ENCODE peak calls at places on chromosomes 2 and 18, in seven cellular contexts. Z is K562, A is IMR-90, L is epithelial cell of esophagus, N is bronchial epithelial cell, C is spleen, B is cardiac muscle cell. O is an unnamed sample.

GRCh38 chr18:41457730-41458129 is 497.3 kb upstream of the PIK3C3 start:
- DNase-seq in Z (no peak), C (no peak), N (no peak), B (no peak), L (no peak), A (no peak), O (no peak)

GRCh38 chr2:139033300-139033699 is 253.1 kb upstream of the NXPH2 start:
- DNase-seq in B (peak; percentile 48), C (no peak), L (peak; percentile 39), N (peak; percentile 55), Z (no peak), A (no peak), O (peak; percentile 18)

GRCh38 chr2:239570971-239571520 is 170.2 kb upstream of the HDAC4 start:
- DNase-seq in C (peak; percentile 63), Z (no peak), N (no peak), B (no peak), L (no peak), A (no peak), O (no peak)

GRCh38 chr2:109395487-109396337 is 218.1 kb downstream of the SEPTIN10 start:
- DNase-seq in N (no peak), A (no peak), L (no peak), B (no peak), C (no peak), Z (no peak), O (no peak)

GRCh38 chr2:150480971-150481830 is 6.3 kb downstream of the RND3 start:
- DNase-seq in A (peak; percentile 39), N (no peak), Z (no peak), L (peak; percentile 61), B (no peak), C (no peak), O (peak; percentile 32)

GRCh38 chr2:65232636-65233035 is 5.0 kb downstream of the ACTR2 start:
- DNase-seq in L (peak; percentile 45), Z (no peak), B (peak; percentile 53), A (peak; percentile 77), C (no peak), N (peak; percentile 46), O (peak; percentile 38)

GRCh38 chr2:26479971-26480750 is 2.2 kb upstream of the OTOF start:
- DNase-seq in C (no peak), A (no peak), N (no peak), L (no peak), B (no peak), Z (no peak), O (no peak)

GRCh38 chr18:36127866-36128845 is 984 bp downstream of the SLC39A6 start:
- DNase-seq in B (peak; percentile 45), L (peak; percentile 44), Z (peak; percentile 39), N (peak; percentile 30), C (peak; percentile 81), A (peak; percentile 69), O (peak; percentile 40)

GRCh38 chr2:127408004-127408806 is 10.0 kb upstream of the PROC start:
- DNase-seq in A (peak; percentile 85), B (peak; percentile 95), L (peak; percentile 93), C (peak; percentile 97), Z (peak; percentile 93), N (peak; percentile 73), O (peak; percentile 83)

GRCh38 chr18:2150566-2150965 is 420.7 kb downstream of the METTL4 start:
- DNase-seq in A (no peak), L (peak; percentile 55), N (peak; percentile 53), C (no peak), B (no peak), Z (no peak), O (peak; percentile 76)

GRCh38 chr18:8366656-8367055 is 242.6 kb upstream of the RAB12 start:
- DNase-seq in N (no peak), L (no peak), C (no peak), Z (no peak), A (no peak), B (no peak), O (no peak)

GRCh38 chr2:242098445-242099128 is 229.1 kb downstream of the RTP5 start:
- DNase-seq in L (no peak), Z (peak; percentile 26), B (no peak), N (no peak), C (no peak), A (peak; percentile 53), O (peak; percentile 22)

GRCh38 chr2:172829229-172829628 is 93.6 kb downstream of the RAPGEF4 start:
- DNase-seq in N (peak; percentile 49), Z (no peak), L (peak; percentile 56), A (peak; percentile 93), B (peak; percentile 74), C (no peak), O (peak; percentile 75)

GRCh38 chr2:38446972-38447561 is 70.0 kb upstream of the ATL2 start:
- DNase-seq in C (no peak), Z (no peak), N (peak; percentile 84), A (no peak), B (no peak), L (peak; percentile 95), O (no peak)

GRCh38 chr2:237602409-237602808 is 11.9 kb upstream of the RAB17 start:
- DNase-seq in L (no peak), Z (no peak), B (no peak), C (no peak), A (no peak), N (no peak), O (no peak)

GRCh38 chr2:237603049-237603717 is 12.6 kb upstream of the RAB17 start:
- DNase-seq in L (no peak), B (no peak), Z (no peak), A (no peak), N (no peak), C (no peak), O (no peak)

GRCh38 chr2:237599465-237600110 is 9.1 kb upstream of the RAB17 start:
- DNase-seq in Z (no peak), L (no peak), A (no peak), N (no peak), B (no peak), C (no peak), O (no peak)

GRCh38 chr2:237600205-237600846 is 9.8 kb upstream of the RAB17 start:
- DNase-seq in B (peak; percentile 78), A (peak; percentile 71), N (no peak), C (no peak), L (no peak), Z (no peak), O (peak; percentile 81)

DNA sequence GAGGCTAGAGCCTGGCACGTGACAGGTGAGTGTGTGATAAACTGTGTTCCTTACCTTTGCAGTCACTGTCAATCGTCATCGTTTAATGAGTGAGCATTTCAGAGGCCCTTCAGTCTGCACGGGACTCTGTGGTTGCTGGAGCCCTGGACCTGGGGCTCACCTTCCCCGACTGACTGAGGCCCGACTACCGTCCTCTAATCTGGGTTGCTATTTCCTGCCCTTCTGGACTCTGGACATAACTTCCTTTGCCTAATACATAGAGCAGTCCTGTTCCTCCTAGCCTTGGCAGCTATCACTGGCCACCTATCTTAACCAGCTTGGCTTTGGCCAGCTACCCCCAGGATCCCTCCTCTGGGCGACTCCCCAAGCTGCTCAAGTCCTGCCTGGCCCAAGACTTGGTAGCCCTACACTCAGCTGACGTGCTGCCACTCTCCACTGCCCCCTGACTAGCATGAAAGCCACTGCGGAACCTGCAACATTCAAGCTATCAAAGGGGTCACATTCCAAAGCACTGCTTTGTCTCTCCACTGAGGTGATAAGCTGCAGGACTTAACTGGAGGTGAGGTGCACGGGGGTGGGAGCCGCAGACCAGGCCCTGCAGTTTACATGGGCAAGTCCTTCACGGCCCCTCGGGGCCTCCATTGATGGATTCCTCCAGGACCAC is 11.1 kb upstream of the RAB17 start:
- DNase-seq in A (no peak), C (no peak), N (no peak), L (no peak), Z (no peak), B (peak; percentile 29), O (no peak)
- TF ChIP-seq CTCF in A (no peak), C (no peak), N (no peak), L (no peak), Z (no peak), B (peak; percentile 23), O (peak; percentile 1)

GRCh38 chr18:55014095-55014494 is 54.8 kb upstream of the CCDC68 start:
- DNase-seq in C (no peak), N (no peak), A (no peak), L (peak; percentile 17), B (no peak), Z (no peak), O (no peak)
- TF ChIP-seq CTCF in C (no peak), N (no peak), A (no peak), L (no peak), B (no peak), Z (no peak), O (no peak)

GRCh38 chr2:9843229-9844035 is at the start of gene TAF1B:
- DNase-seq in B (peak; percentile 95), Z (peak; percentile 97), N (peak; percentile 85), L (peak; percentile 95), C (peak; percentile 96), A (peak; percentile 88), O (peak; percentile 89)
- TF ChIP-seq CTCF in B (peak; percentile 37), Z (peak; percentile 71), N (peak; percentile 64), L (peak; percentile 32), C (peak; percentile 17), A (peak; percentile 6), O (peak; percentile 43)

GRCh38 chr2:175183674-175184073 is 2.2 kb upstream of the ATP5MC3 start:
- DNase-seq in A (no peak), L (no peak), N (no peak), C (no peak), B (no peak), Z (no peak), O (no peak)

GRCh38 chr2:175181877-175182308 is 383 bp upstream of the ATP5MC3 start:
- DNase-seq in B (no peak), C (no peak), L (no peak), Z (no peak), A (no peak), N (no peak), O (no peak)

DNA sequence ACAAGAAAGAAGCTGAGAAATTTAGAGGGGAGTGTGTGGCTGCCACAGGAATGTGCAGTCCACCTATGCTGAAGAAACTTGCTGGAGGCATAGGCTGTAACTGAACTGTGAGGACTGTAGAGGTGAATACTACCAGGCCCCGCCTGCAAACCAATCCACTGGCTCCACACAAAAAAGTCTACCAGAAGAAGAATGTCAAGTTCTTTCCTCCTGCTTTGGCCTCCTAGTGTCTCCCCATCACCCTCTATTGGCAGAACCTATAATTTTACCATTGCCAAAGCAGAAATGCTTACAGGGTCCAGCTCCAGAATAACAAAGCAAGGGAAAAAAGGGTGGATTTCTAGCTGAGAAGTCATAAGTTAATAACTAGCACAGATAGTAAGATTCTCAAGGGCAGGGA is 5.9 kb upstream of the ATP5MC3 start:
- DNase-seq in C (no peak), Z (no peak), A (peak; percentile 11), N (peak; percentile 45), L (peak; percentile 44), B (peak; percentile 38), O (peak; percentile 8)
- TF ChIP-seq CTCF in C (no peak), Z (peak; percentile 51), A (peak; percentile 21), N (peak; percentile 38), L (peak; percentile 49), B (peak; percentile 36), O (peak; percentile 29)

GRCh38 chr2:47272031-47272864 is 117.1 kb upstream of the STPG4 start:
- DNase-seq in L (peak; percentile 46), B (peak; percentile 70), N (no peak), A (peak; percentile 39), C (peak; percentile 94), Z (peak; percentile 94), O (peak; percentile 47)

GRCh38 chr2:47276061-47276460 is 121.0 kb upstream of the STPG4 start:
- DNase-seq in A (no peak), L (no peak), C (no peak), Z (no peak), N (no peak), B (no peak), O (no peak)

GRCh38 chr2:47272905-47273758 is 118.0 kb upstream of the STPG4 start:
- DNase-seq in L (no peak), A (no peak), C (no peak), Z (peak; percentile 38), B (no peak), N (no peak), O (no peak)

GRCh38 chr2:47274780-47275117 is 119.6 kb upstream of the STPG4 start:
- DNase-seq in Z (no peak), B (no peak), L (no peak), N (no peak), A (no peak), C (no peak), O (no peak)

GRCh38 chr2:47274054-47274779 is 119.1 kb upstream of the STPG4 start:
- DNase-seq in L (peak; percentile 59), B (peak; percentile 56), C (no peak), A (peak; percentile 94), Z (no peak), N (peak; percentile 50), O (peak; percentile 70)
- TF ChIP-seq CTCF in L (no peak), B (no peak), C (no peak), A (peak; percentile 25), Z (no peak), N (no peak), O (no peak)